ENCODE peak calls at places on chromosome 4, in five cellular contexts. One of them, this sample, is unnamed.

GRCh38 chr4:156528216-156528615 is 443.4 kb downstream of the PDGFC start:
- DNase-seq in GM04503: no peak
- DNase-seq in pancreas: no peak
- DNase-seq in ACHN: no peak
- DNase-seq in stimulated activated CD4-positive, alpha-beta T cell treated with anti-CD3 and anti-CD28 coated beads, Interleukin-2, amount 100 ng/mL, for 48 hours: no peak
- DNase-seq in this sample: no peak

GRCh38 chr4:19693949-19694597 is 557.6 kb upstream of the SLIT2 start:
- DNase-seq in GM04503: no peak
- DNase-seq in pancreas: no peak
- DNase-seq in ACHN: no peak
- DNase-seq in stimulated activated CD4-positive, alpha-beta T cell treated with anti-CD3 and anti-CD28 coated beads, Interleukin-2, amount 100 ng/mL, for 48 hours: no peak
- DNase-seq in this sample: no peak

GRCh38 chr4:74133786-74134499 is 24.0 kb upstream of the MTHFD2L start:
- DNase-seq in GM04503: peak; percentile 66
- DNase-seq in pancreas: peak; percentile 76
- DNase-seq in ACHN: peak; percentile 86
- DNase-seq in stimulated activated CD4-positive, alpha-beta T cell treated with anti-CD3 and anti-CD28 coated beads, Interleukin-2, amount 100 ng/mL, for 48 hours: peak; percentile 39
- DNase-seq in this sample: no peak

GRCh38 chr4:6472008-6472386 is 417 bp downstream of the PPP2R2C start:
- DNase-seq in GM04503: no peak
- DNase-seq in pancreas: no peak
- DNase-seq in ACHN: peak; percentile 1
- DNase-seq in stimulated activated CD4-positive, alpha-beta T cell treated with anti-CD3 and anti-CD28 coated beads, Interleukin-2, amount 100 ng/mL, for 48 hours: no peak
- DNase-seq in this sample: no peak

GRCh38 chr4:176760468-176760867 is 32.3 kb downstream of the VEGFC start:
- DNase-seq in GM04503: no peak
- DNase-seq in pancreas: no peak
- DNase-seq in ACHN: no peak
- DNase-seq in stimulated activated CD4-positive, alpha-beta T cell treated with anti-CD3 and anti-CD28 coated beads, Interleukin-2, amount 100 ng/mL, for 48 hours: no peak
- DNase-seq in this sample: no peak

GRCh38 chr4:182145360-182145905 is 97.8 kb upstream of the TENM3 start:
- DNase-seq in GM04503: no peak
- DNase-seq in pancreas: no peak
- DNase-seq in ACHN: peak; percentile 35
- DNase-seq in stimulated activated CD4-positive, alpha-beta T cell treated with anti-CD3 and anti-CD28 coated beads, Interleukin-2, amount 100 ng/mL, for 48 hours: no peak
- DNase-seq in this sample: no peak

GRCh38 chr4:173463816-173464215 is 64.9 kb upstream of the SCRG1 start:
- DNase-seq in GM04503: no peak
- DNase-seq in pancreas: no peak
- DNase-seq in ACHN: no peak
- DNase-seq in stimulated activated CD4-positive, alpha-beta T cell treated with anti-CD3 and anti-CD28 coated beads, Interleukin-2, amount 100 ng/mL, for 48 hours: no peak
- DNase-seq in this sample: no peak

GRCh38 chr4:39048291-39048690 is 13.7 kb upstream of the KLHL5 start:
- DNase-seq in GM04503: no peak
- DNase-seq in pancreas: no peak
- DNase-seq in ACHN: no peak
- DNase-seq in stimulated activated CD4-positive, alpha-beta T cell treated with anti-CD3 and anti-CD28 coated beads, Interleukin-2, amount 100 ng/mL, for 48 hours: no peak
- DNase-seq in this sample: no peak

GRCh38 chr4:124713213-124713592 is 671 bp upstream of the ANKRD50 start:
- DNase-seq in GM04503: no peak
- DNase-seq in pancreas: peak; percentile 62
- DNase-seq in ACHN: peak; percentile 87
- DNase-seq in stimulated activated CD4-positive, alpha-beta T cell treated with anti-CD3 and anti-CD28 coated beads, Interleukin-2, amount 100 ng/mL, for 48 hours: peak; percentile 2
- DNase-seq in this sample: no peak

GRCh38 chr4:149203256-149204001 is 612.2 kb downstream of the IQCM start:
- DNase-seq in GM04503: peak; percentile 60
- DNase-seq in pancreas: no peak
- DNase-seq in ACHN: no peak
- DNase-seq in stimulated activated CD4-positive, alpha-beta T cell treated with anti-CD3 and anti-CD28 coated beads, Interleukin-2, amount 100 ng/mL, for 48 hours: no peak
- DNase-seq in this sample: no peak

GRCh38 chr4:96164814-96165351 is 325.0 kb downstream of the PDHA2 start:
- DNase-seq in GM04503: peak; percentile 14
- DNase-seq in pancreas: no peak
- DNase-seq in ACHN: peak; percentile 77
- DNase-seq in stimulated activated CD4-positive, alpha-beta T cell treated with anti-CD3 and anti-CD28 coated beads, Interleukin-2, amount 100 ng/mL, for 48 hours: no peak
- DNase-seq in this sample: no peak

GRCh38 chr4:73707269-73707875 is 33.0 kb upstream of the CXCL8 start:
- DNase-seq in GM04503: no peak
- DNase-seq in pancreas: no peak
- DNase-seq in ACHN: no peak
- DNase-seq in stimulated activated CD4-positive, alpha-beta T cell treated with anti-CD3 and anti-CD28 coated beads, Interleukin-2, amount 100 ng/mL, for 48 hours: no peak
- DNase-seq in this sample: no peak

GRCh38 chr4:38279650-38280322 is 319.6 kb downstream of the PTTG2 start:
- DNase-seq in GM04503: no peak
- DNase-seq in pancreas: no peak
- DNase-seq in ACHN: no peak
- DNase-seq in stimulated activated CD4-positive, alpha-beta T cell treated with anti-CD3 and anti-CD28 coated beads, Interleukin-2, amount 100 ng/mL, for 48 hours: no peak
- DNase-seq in this sample: no peak

GRCh38 chr4:21593268-21594002 is 355.1 kb downstream of the KCNIP4 start:
- DNase-seq in GM04503: peak; percentile 0
- DNase-seq in pancreas: no peak
- DNase-seq in ACHN: no peak
- DNase-seq in stimulated activated CD4-positive, alpha-beta T cell treated with anti-CD3 and anti-CD28 coated beads, Interleukin-2, amount 100 ng/mL, for 48 hours: no peak
- DNase-seq in this sample: no peak

This sample was measured in cortex of kidney.